ENCODE peak calls at places on chromosomes 1 and 21, in nine cellular contexts. Z is body of pancreas, M is heart left ventricle, X is aorta, T is lower lobe of right lung, W is pancreas, G is heart right ventricle, Q is gastrocnemius medialis, C is cardiac muscle cell. Y is an unnamed sample. For H3K4me1, the result is how much of the 10 kb centered on the place peaks cover.

GRCh38 chr1:61851849-61852692 is 109.8 kb downstream of the PATJ start:
- DNase-seq in Z (peak), M (peak), X (no peak), T (no peak), W (no peak), G (no peak), Q (no peak), C (peak), Y (no peak)

GRCh38 chr1:100449477-100449876 is 88.5 kb upstream of the GPR88 start:
- DNase-seq in Z (no peak), M (no peak), X (no peak), T (no peak), W (no peak), G (no peak), Q (no peak), C (no peak), Y (no peak)

GRCh38 chr1:237814319-237814924 is 76.3 kb downstream of the ZP4 start:
- DNase-seq in Z (no peak), M (no peak), X (no peak), T (no peak), W (no peak), G (no peak), Q (no peak), C (peak), Y (no peak)

GRCh38 chr1:56550132-56550531 is 29.2 kb downstream of the PLPP3 start:
- DNase-seq in Z (no peak), M (no peak), X (no peak), T (no peak), W (no peak), G (no peak), Q (no peak), C (no peak), Y (no peak)

GRCh38 chr1:30012455-30013440 is 710.6 kb downstream of the MATN1 start:
- DNase-seq in Z (no peak), M (no peak), X (no peak), T (no peak), W (no peak), G (no peak), Q (no peak), C (no peak), Y (no peak)

GRCh38 chr21:32256873-32257620 is 21.8 kb downstream of the MIS18A start:
- DNase-seq in Z (peak), M (peak), X (peak), T (no peak), W (peak), G (peak), Q (peak), C (peak), Y (peak)

GRCh38 chr1:25343872-25344271 is 5.7 kb downstream of the TMEM50A start:
- DNase-seq in Z (no peak), M (no peak), X (peak), T (no peak), W (no peak), G (no peak), Q (no peak), C (no peak), Y (no peak)

GRCh38 chr1:162720996-162721395 is 69.5 kb upstream of the HSD17B7 start:
- DNase-seq in Z (no peak), M (no peak), X (peak), T (no peak), W (no peak), G (no peak), Q (no peak), C (no peak), Y (no peak)

GRCh38 chr21:36846624-36847023 is 119.8 kb downstream of the HLCS start:
- DNase-seq in Z (no peak), M (no peak), X (no peak), T (no peak), W (no peak), G (no peak), Q (no peak), C (no peak), Y (no peak)

GRCh38 chr1:53971718-53972117 is 25.6 kb downstream of the LRRC42 start:
- DNase-seq in Z (no peak), M (no peak), X (no peak), T (no peak), W (no peak), G (no peak), Q (no peak), C (no peak), Y (no peak)

GRCh38 chr21:34834307-34834706 is 165.5 kb downstream of the CLIC6 start:
- DNase-seq in Z (no peak), M (no peak), X (no peak), T (no peak), W (no peak), G (no peak), Q (no peak), C (no peak), Y (no peak)
- H3K4me1 ChIP-seq in Z (under half), M (under half), X (under half), T (under half), W (under half), G (under half), Q (under half), C (under half), Y (under half)

GRCh38 chr1:31796707-31797106 is 19.1 kb downstream of the SPOCD1 start:
- DNase-seq in Z (no peak), M (no peak), X (no peak), T (peak), W (no peak), G (no peak), Q (no peak), C (no peak), Y (no peak)
- H3K4me3 ChIP-seq in Z (no peak), M (no peak), X (no peak), T (no peak), W (no peak), G (no peak), Q (no peak), C (no peak), Y (no peak)

DNA sequence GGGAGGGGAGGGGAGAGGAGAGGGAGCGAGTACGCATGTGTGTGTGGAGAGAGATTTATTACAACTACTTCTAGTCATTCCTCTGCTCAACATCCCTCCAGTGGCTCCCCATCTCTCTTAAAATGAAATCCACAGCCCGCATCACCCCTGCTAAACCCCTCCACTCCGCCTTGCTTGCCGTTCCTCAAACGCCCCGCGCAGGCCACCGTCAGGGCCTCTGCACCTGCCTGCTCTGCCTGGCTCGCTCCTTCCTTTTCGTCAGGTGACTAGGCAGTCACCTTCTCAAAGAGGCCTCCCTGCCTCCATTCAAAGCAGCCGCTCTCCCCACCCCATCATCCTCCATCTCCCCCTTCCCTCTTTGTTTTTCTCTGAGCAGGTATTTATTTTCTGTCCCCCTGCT is 29.9 kb downstream of the LRRC38 start:
- DNase-seq in Z (no peak), M (no peak), X (no peak), T (no peak), W (no peak), G (no peak), Q (no peak), C (no peak), Y (no peak)
- H3K4me1 ChIP-seq in Z (under half), M (under half), X (under half), T (under half), W (under half), G (under half), Q (under half), C (under half), Y (under half)

GRCh38 chr21:44800103-44800502 is 1.5 kb downstream of the UBE2G2 start:
- DNase-seq in Z (no peak), M (no peak), X (no peak), T (no peak), W (no peak), G (no peak), Q (no peak), C (peak), Y (peak)
- H3K4me3 ChIP-seq in Z (no peak), M (peak), X (no peak), T (peak), W (no peak), G (peak), Q (peak), C (peak), Y (peak)

GRCh38 chr1:117681093-117681950 is 75.5 kb downstream of the TENT5C start:
- DNase-seq in Z (no peak), M (no peak), X (no peak), T (no peak), W (no peak), G (no peak), Q (no peak), C (no peak), Y (no peak)

GRCh38 chr1:117679868-117680267 is 74.0 kb downstream of the TENT5C start:
- DNase-seq in Z (no peak), M (no peak), X (no peak), T (no peak), W (no peak), G (no peak), Q (no peak), C (no peak), Y (no peak)

GRCh38 chr1:117680316-117681002 is 74.6 kb downstream of the TENT5C start:
- DNase-seq in Z (no peak), M (no peak), X (no peak), T (no peak), W (no peak), G (no peak), Q (no peak), C (no peak), Y (no peak)

GRCh38 chr1:117678246-117678977 is 72.6 kb downstream of the TENT5C start:
- DNase-seq in Z (peak), M (peak), X (no peak), T (no peak), W (peak), G (no peak), Q (no peak), C (no peak), Y (peak)

GRCh38 chr1:117679299-117679698 is 73.5 kb downstream of the TENT5C start:
- DNase-seq in Z (peak), M (no peak), X (no peak), T (no peak), W (no peak), G (no peak), Q (no peak), C (no peak), Y (no peak)
- H3K4me1 ChIP-seq in Z (half or more), M (under half), X (under half), T (under half), W (under half), G (half or more), Q (half or more), C (under half), Y (under half)

DNA sequence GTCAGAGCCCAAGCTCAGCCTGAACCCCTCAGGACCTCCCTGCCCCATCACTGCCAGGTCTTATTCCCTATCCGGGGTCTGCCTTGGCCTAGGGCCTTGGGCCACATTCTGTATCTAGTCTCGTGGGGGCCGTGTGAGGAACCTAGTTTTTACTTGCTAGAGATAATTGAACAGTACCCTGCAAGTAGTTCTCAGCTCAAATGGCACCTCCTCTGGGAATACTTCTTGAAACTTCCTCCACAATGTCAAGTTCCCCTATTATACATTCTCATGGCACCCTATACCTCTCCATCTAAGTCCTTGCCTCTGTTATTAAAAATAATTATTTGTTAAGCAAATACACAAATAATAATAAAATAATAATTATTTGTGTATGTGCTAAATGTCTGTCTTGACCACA is 32.9 kb upstream of the CSF1 start:
- DNase-seq in Z (no peak), M (no peak), X (no peak), T (no peak), W (no peak), G (no peak), Q (no peak), C (no peak), Y (no peak)
- H3K4me3 ChIP-seq in Z (no peak), M (no peak), X (no peak), T (peak), W (no peak), G (peak), Q (peak), C (no peak), Y (no peak)

GRCh38 chr1:64517640-64518039 is 47.7 kb downstream of the CACHD1 start:
- DNase-seq in Z (no peak), M (no peak), X (no peak), T (no peak), W (no peak), G (no peak), Q (no peak), C (no peak), Y (no peak)
- H3K4me1 ChIP-seq in Z (half or more), M (half or more), X (under half), T (half or more), W (under half), G (half or more), Q (under half), C (half or more), Y (under half)

GRCh38 chr1:218350909-218351616 is 5.9 kb downstream of the TGFB2 start:
- DNase-seq in Z (no peak), M (no peak), X (no peak), T (no peak), W (no peak), G (no peak), Q (no peak), C (no peak), Y (no peak)
- H3K4me3 ChIP-seq in Z (no peak), M (peak), X (peak), T (peak), W (no peak), G (peak), Q (peak), C (peak), Y (no peak)